ENCODE peak calls at places on chromosomes 2 and 18, in nine cellular contexts. D, B, C, A, O, M, F, E and R are unnamed samples.

GRCh38 chr2:112541315-112542122 is 746 bp upstream of the POLR1B start:
- DNase-seq in C (peak; percentile 59), O (no peak), B (peak; percentile 69), E (no peak), D (peak; percentile 48), F (peak; percentile 48), A (no peak), M (peak; percentile 60), R (peak; percentile 94)

GRCh38 chr2:120104772-120105171 is 91.9 kb downstream of the EPB41L5 start:
- DNase-seq in A (no peak), F (no peak), C (no peak), M (no peak), D (no peak), O (no peak), B (no peak), E (no peak), R (no peak)

GRCh38 chr2:67446504-67446911 is 49.4 kb downstream of the ETAA1 start:
- DNase-seq in M (no peak), B (no peak), E (no peak), A (peak; percentile 85), F (no peak), C (no peak), O (no peak), D (peak; percentile 33), R (no peak)

GRCh38 chr2:46643493-46643892 is 164.1 kb downstream of the TMEM247 start:
- DNase-seq in F (no peak), O (no peak), M (no peak), E (no peak), C (no peak), B (no peak), D (no peak), A (no peak), R (no peak)

GRCh38 chr2:47016172-47016913 is 100.7 kb upstream of the MCFD2 start:
- DNase-seq in A (peak; percentile 87), E (no peak), B (no peak), F (no peak), O (no peak), M (no peak), C (no peak), D (peak; percentile 84), R (no peak)

GRCh38 chr2:62423235-62423634 is 82.8 kb downstream of the TMEM17 start:
- DNase-seq in O (no peak), E (no peak), F (no peak), A (peak; percentile 55), D (no peak), C (no peak), M (no peak), B (no peak), R (no peak)

GRCh38 chr2:220269421-220269820 is 642.0 kb downstream of the SLC4A3 start:
- DNase-seq in A (no peak), E (no peak), M (no peak), D (no peak), O (no peak), F (no peak), C (no peak), B (no peak), R (no peak)

GRCh38 chr18:48109961-48110493 is 179.6 kb upstream of the SMAD2 start:
- DNase-seq in D (no peak), B (no peak), M (no peak), A (no peak), E (no peak), F (no peak), O (no peak), C (no peak), R (no peak)

GRCh38 chr2:230896346-230897115 is 28.5 kb downstream of the GPR55 start:
- DNase-seq in O (no peak), B (no peak), C (no peak), M (no peak), F (no peak), D (no peak), A (no peak), E (no peak), R (no peak)